ENCODE peak calls at places on chromosomes 4 and X, in ten cellular contexts. K is cardiac muscle cell, W is Right ventricle myocardium superior, B is naive B cell, R is AG08396, I is left cardiac atrium, F is H9, Q is KBM-7, Y is upper lobe of right lung, S is NCI-H748 treated with DMSO at 0.1 percent for 48 hours. Z is an unnamed sample.

GRCh38 chr4:39936565-39937418 is 40.9 kb downstream of the PDS5A start:
- DNase-seq in K (no peak), W (no peak), B (no peak), R (no peak), I (no peak), F (no peak), Q (no peak), Y (no peak), S (no peak), Z (no peak)

GRCh38 chrX:31179203-31179602 is 107.4 kb upstream of the FTHL17 start:
- DNase-seq in K (no peak), W (no peak), B (no peak), R (no peak), I (no peak), F (no peak), Q (no peak), Y (no peak), S (no peak), Z (no peak)

GRCh38 chr4:6027392-6027791 is 9.2 kb upstream of the C4orf50 start:
- DNase-seq in K (no peak), W (no peak), B (no peak), R (no peak), I (no peak), F (no peak), Q (no peak), Y (no peak), S (no peak), Z (no peak)

GRCh38 chr4:4761128-4761991 is 98.1 kb upstream of the MSX1 start:
- DNase-seq in K (peak), W (no peak), B (no peak), R (no peak), I (no peak), F (peak), Q (peak), Y (peak), S (no peak), Z (no peak)

GRCh38 chr4:126221717-126222116 is 907.0 kb downstream of the FAT4 start:
- DNase-seq in K (no peak), W (no peak), B (no peak), R (no peak), I (no peak), F (no peak), Q (no peak), Y (no peak), S (no peak), Z (no peak)

GRCh38 chr4:53861856-53862610 is 202.4 kb downstream of the CHIC2 start:
- DNase-seq in K (no peak), W (no peak), B (no peak), R (peak), I (peak), F (no peak), Q (no peak), Y (no peak), S (no peak), Z (no peak)

GRCh38 chrX:131677655-131678628 is 134.1 kb downstream of the OR13H1 start:
- DNase-seq in K (peak), W (no peak), B (peak), R (peak), I (peak), F (peak), Q (peak), Y (peak), S (peak), Z (no peak)

GRCh38 chr4:33062155-33062554 is 2342.0 kb downstream of the PCDH7 start:
- DNase-seq in K (no peak), W (no peak), B (no peak), R (no peak), I (no peak), F (no peak), Q (no peak), Y (no peak), S (no peak), Z (no peak)

GRCh38 chr4:47475411-47475810 is 9.7 kb upstream of the ATP10D start:
- DNase-seq in K (no peak), W (no peak), B (no peak), R (no peak), I (no peak), F (no peak), Q (no peak), Y (no peak), S (no peak), Z (no peak)

GRCh38 chr4:134024251-134024650 is 177.3 kb downstream of the PABPC4L start:
- DNase-seq in K (peak), W (no peak), B (no peak), R (no peak), I (no peak), F (no peak), Q (peak), Y (no peak), S (peak), Z (no peak)

GRCh38 chr4:113727802-113728201 is 33.7 kb downstream of the CAMK2D start:
- DNase-seq in K (no peak), W (no peak), B (no peak), R (no peak), I (no peak), F (no peak), Q (no peak), Y (no peak), S (no peak), Z (no peak)

GRCh38 chr4:76897522-76898384 is at the start of gene SOWAHB:
- DNase-seq in K (peak), W (peak), B (no peak), R (peak), I (no peak), F (peak), Q (peak), Y (peak), S (no peak), Z (peak)

GRCh38 chrX:151711787-151712186 is 4.0 kb upstream of the FATE1 start:
- DNase-seq in K (no peak), W (no peak), B (no peak), R (no peak), I (no peak), F (peak), Q (no peak), Y (no peak), S (no peak), Z (no peak)

GRCh38 chrX:55196688-55197087 is 23.5 kb upstream of the PAGE5 start:
- DNase-seq in K (no peak), W (no peak), B (no peak), R (no peak), I (no peak), F (no peak), Q (no peak), Y (no peak), S (no peak), Z (no peak)

GRCh38 chr4:96093057-96093456 is 253.2 kb downstream of the PDHA2 start:
- DNase-seq in K (no peak), W (no peak), B (no peak), R (no peak), I (no peak), F (no peak), Q (no peak), Y (no peak), S (peak), Z (no peak)

GRCh38 chr4:153655928-153656327 is 28.2 kb upstream of the TLR2 start:
- DNase-seq in K (no peak), W (peak), B (no peak), R (no peak), I (peak), F (no peak), Q (no peak), Y (no peak), S (no peak), Z (no peak)

GRCh38 chrX:40012039-40012799 is 85.5 kb downstream of the BCOR start:
- DNase-seq in K (no peak), W (no peak), B (no peak), R (peak), I (peak), F (peak), Q (no peak), Y (peak), S (peak), Z (no peak)

GRCh38 chr4:140094701-140095420 is 59.1 kb downstream of the MAML3 start:
- DNase-seq in K (no peak), W (peak), B (peak), R (no peak), I (peak), F (peak), Q (peak), Y (peak), S (no peak), Z (no peak)

GRCh38 chr4:52250124-52250523 is 199.0 kb downstream of the SPATA18 start:
- DNase-seq in K (no peak), W (peak), B (no peak), R (no peak), I (peak), F (no peak), Q (no peak), Y (no peak), S (no peak), Z (peak)

GRCh38 chr4:3671571-3672464 is 94.4 kb upstream of the ADRA2C start:
- DNase-seq in K (no peak), W (peak), B (no peak), R (peak), I (peak), F (no peak), Q (no peak), Y (peak), S (no peak), Z (no peak)

GRCh38 chr4:7067147-7067522 is 729 bp downstream of the GRPEL1 start:
- DNase-seq in K (no peak), W (peak), B (peak), R (peak), I (no peak), F (no peak), Q (peak), Y (peak), S (no peak), Z (no peak)

GRCh38 chr4:184506527-184507121 is 32.3 kb upstream of the IRF2 start:
- DNase-seq in K (no peak), W (no peak), B (peak), R (no peak), I (no peak), F (peak), Q (peak), Y (no peak), S (no peak), Z (no peak)

GRCh38 chrX:147077472-147077871 is 262.9 kb upstream of the CXorf51A start:
- DNase-seq in K (no peak), W (no peak), B (no peak), R (no peak), I (no peak), F (no peak), Q (no peak), Y (no peak), S (no peak), Z (no peak)

GRCh38 chr4:83207497-83208105 is 77.0 kb downstream of the COQ2 start:
- DNase-seq in K (no peak), W (no peak), B (no peak), R (peak), I (no peak), F (no peak), Q (no peak), Y (no peak), S (no peak), Z (no peak)

GRCh38 chr4:167831853-167832252 is 260.5 kb upstream of the ANXA10 start:
- DNase-seq in K (no peak), W (no peak), B (no peak), R (no peak), I (no peak), F (no peak), Q (no peak), Y (no peak), S (no peak), Z (no peak)

GRCh38 chr4:60780874-60781273 is 419.3 kb upstream of the ADGRL3 start:
- DNase-seq in K (no peak), W (no peak), B (no peak), R (peak), I (no peak), F (no peak), Q (no peak), Y (no peak), S (no peak), Z (no peak)

GRCh38 chr4:10326075-10326474 is 131.2 kb downstream of the ZNF518B start:
- DNase-seq in K (no peak), W (no peak), B (no peak), R (no peak), I (no peak), F (no peak), Q (no peak), Y (no peak), S (no peak), Z (no peak)

GRCh38 chr4:174119051-174119450 is 164.4 kb downstream of the FBXO8 start:
- DNase-seq in K (no peak), W (no peak), B (no peak), R (peak), I (no peak), F (no peak), Q (no peak), Y (no peak), S (peak), Z (no peak)

GRCh38 chrX:115576676-115577075 is 15.7 kb downstream of the PLS3 start:
- DNase-seq in K (no peak), W (no peak), B (no peak), R (no peak), I (no peak), F (no peak), Q (no peak), Y (no peak), S (no peak), Z (no peak)

GRCh38 chrX:150525061-150525919 is 43.1 kb upstream of the MTM1 start:
- DNase-seq in K (no peak), W (peak), B (no peak), R (no peak), I (peak), F (no peak), Q (no peak), Y (no peak), S (no peak), Z (peak)

GRCh38 chrX:119194631-119195030 is 41.5 kb upstream of the PGRMC1 start:
- DNase-seq in K (peak), W (no peak), B (no peak), R (no peak), I (no peak), F (no peak), Q (peak), Y (no peak), S (no peak), Z (no peak)

GRCh38 chr4:124322234-124322831 is 390.2 kb downstream of the ANKRD50 start:
- DNase-seq in K (peak), W (no peak), B (peak), R (peak), I (no peak), F (no peak), Q (peak), Y (no peak), S (peak), Z (no peak)

GRCh38 chrX:30735839-30736238 is 82.6 kb downstream of the GK start:
- DNase-seq in K (peak), W (peak), B (peak), R (peak), I (peak), F (peak), Q (peak), Y (no peak), S (no peak), Z (no peak)

GRCh38 chr4:118904935-118905334 is 16.3 kb downstream of the SYNPO2 start:
- DNase-seq in K (no peak), W (peak), B (no peak), R (no peak), I (no peak), F (no peak), Q (peak), Y (no peak), S (no peak), Z (no peak)

GRCh38 chr4:182174979-182175378 is 68.2 kb upstream of the TENM3 start:
- DNase-seq in K (no peak), W (no peak), B (no peak), R (no peak), I (no peak), F (no peak), Q (no peak), Y (no peak), S (no peak), Z (no peak)

GRCh38 chr4:153684182-153685073 is at the start of gene TLR2:
- DNase-seq in K (peak), W (peak), B (peak), R (peak), I (peak), F (peak), Q (peak), Y (peak), S (no peak), Z (peak)

GRCh38 chrX:154074199-154074598 is 23.3 kb downstream of the MECP2 start:
- DNase-seq in K (peak), W (no peak), B (no peak), R (peak), I (no peak), F (no peak), Q (no peak), Y (no peak), S (no peak), Z (no peak)

GRCh38 chrX:47206316-47206715 is 12.2 kb upstream of the CDK16 start:
- DNase-seq in K (no peak), W (no peak), B (no peak), R (no peak), I (peak), F (no peak), Q (no peak), Y (no peak), S (no peak), Z (no peak)

Z was measured in coronary artery.